ENCODE peak calls at places on chromosomes 2 and 18, in seven cellular contexts. N is neuronal stem cell, T is IMR-90, L is mesenchymal stem cell, U is H9, S is H1, E is trophoblast cell. W is an unnamed sample.

GRCh38 chr2:121803503-121803902 is 48.1 kb downstream of the TSN start:
- DNase-seq in N (no peak), S (no peak), E (no peak), L (no peak), T (no peak), U (no peak), W (no peak)

GRCh38 chr18:43236921-43237320 is 40.4 kb downstream of the SYT4 start:
- DNase-seq in N (no peak), U (no peak), S (no peak), E (peak; percentile 67), L (peak; percentile 58), T (no peak), W (peak; percentile 93)

GRCh38 chr18:43277164-43277600 is at the start of gene SYT4:
- DNase-seq in T (peak; percentile 7), U (peak; percentile 91), E (peak; percentile 30), L (peak; percentile 78), N (peak; percentile 69), S (peak; percentile 66), W (peak; percentile 96)

GRCh38 chr2:173982918-173983317 is 17.7 kb upstream of the SP3 start:
- DNase-seq in S (no peak), L (no peak), U (no peak), T (peak; percentile 56), N (no peak), E (no peak), W (no peak)

GRCh38 chr2:234027646-234028045 is 22.9 kb upstream of the SPP2 start:
- DNase-seq in S (no peak), L (no peak), T (no peak), N (no peak), E (no peak), U (no peak), W (no peak)

GRCh38 chr2:199464614-199465352 is 7.0 kb upstream of the SATB2 start:
- DNase-seq in N (peak; percentile 17), E (no peak), T (no peak), S (no peak), L (no peak), U (peak; percentile 41), W (no peak)

GRCh38 chr18:39487932-39488331 is 1922.3 kb upstream of the CELF4 start:
- DNase-seq in U (no peak), E (no peak), S (no peak), T (no peak), L (no peak), N (no peak), W (no peak)

GRCh38 chr2:237351796-237352195 is 62.2 kb downstream of the COL6A3 start:
- DNase-seq in S (no peak), L (no peak), E (no peak), T (no peak), U (no peak), N (no peak), W (no peak)

GRCh38 chr2:61885896-61886603 is 2.4 kb downstream of the CCT4 start:
- DNase-seq in T (no peak), S (no peak), U (no peak), L (no peak), N (no peak), E (no peak), W (no peak)

GRCh38 chr2:10329880-10330699 is 27.4 kb downstream of the HPCAL1 start:
- DNase-seq in T (peak; percentile 67), N (no peak), S (no peak), E (peak; percentile 95), L (peak; percentile 67), U (no peak), W (peak; percentile 65)

GRCh38 chr2:46364797-46365457 is 67.7 kb downstream of the EPAS1 start:
- DNase-seq in U (no peak), T (peak; percentile 72), S (no peak), L (peak; percentile 71), E (no peak), N (peak; percentile 26), W (peak; percentile 60)

GRCh38 chr2:44642123-44642857 is 280.5 kb downstream of the CAMKMT start:
- DNase-seq in E (no peak), L (no peak), T (no peak), U (no peak), N (no peak), S (no peak), W (no peak)

GRCh38 chr2:227219312-227220105 is 55.1 kb downstream of the COL4A3 start:
- DNase-seq in T (no peak), S (no peak), N (no peak), L (no peak), U (no peak), E (peak; percentile 26), W (peak; percentile 30)

GRCh38 chr2:99593692-99594427 is 104.0 kb upstream of the REV1 start:
- DNase-seq in U (no peak), S (no peak), E (no peak), T (no peak), N (peak; percentile 49), L (peak; percentile 61), W (no peak)

GRCh38 chr2:101111917-101112771 is 39.0 kb downstream of the TBC1D8 start:
- DNase-seq in N (no peak), E (no peak), L (peak; percentile 92), S (no peak), U (no peak), T (peak; percentile 50), W (no peak)

GRCh38 chr18:54147439-54147838 is 77.0 kb downstream of the MBD2 start:
- DNase-seq in N (no peak), U (no peak), L (no peak), E (no peak), T (no peak), S (no peak), W (no peak)

GRCh38 chr2:150126143-150126725 is 361.2 kb downstream of the RND3 start:
- DNase-seq in E (no peak), U (no peak), N (no peak), L (peak; percentile 58), T (peak; percentile 43), S (no peak), W (no peak)

GRCh38 chr2:194591192-194591591 is 1065.8 kb upstream of the SLC39A10 start:
- DNase-seq in N (no peak), E (no peak), U (no peak), T (no peak), L (no peak), S (no peak), W (no peak)

GRCh38 chr2:207315131-207315530 is 149.4 kb upstream of the KLF7 start:
- DNase-seq in S (no peak), E (no peak), U (no peak), L (no peak), T (peak; percentile 44), N (no peak), W (no peak)

GRCh38 chr2:238158807-238159539 is at the start of gene ERFE:
- DNase-seq in N (peak; percentile 59), E (no peak), T (peak; percentile 33), U (peak; percentile 59), S (no peak), L (peak; percentile 51), W (peak; percentile 65)

GRCh38 chr18:9771261-9771976 is 63.3 kb downstream of the RAB31 start:
- DNase-seq in N (peak; percentile 69), T (peak; percentile 57), L (peak; percentile 84), U (peak; percentile 89), E (peak; percentile 84), S (peak; percentile 59), W (peak; percentile 88)

GRCh38 chr2:226792155-226792871 is 7.3 kb downstream of the IRS1 start:
- DNase-seq in S (no peak), N (no peak), L (no peak), U (no peak), T (peak; percentile 22), E (no peak), W (peak; percentile 28)

GRCh38 chr2:38959464-38959863 is 69.8 kb downstream of the ARHGEF33 start:
- DNase-seq in U (no peak), L (no peak), S (no peak), E (no peak), N (no peak), T (no peak), W (no peak)
- H3K23ac ChIP-seq in U (no peak overlapping the region), L (no peak overlapping the region), S (no peak overlapping the region), E (no peak overlapping the region), N (no peak overlapping the region), T (no peak overlapping the region), W (no peak overlapping the region)

GRCh38 chr2:59961733-59962132 is 591.7 kb downstream of the BCL11A start:
- DNase-seq in U (no peak), E (no peak), S (no peak), L (no peak), N (no peak), T (no peak), W (no peak)

GRCh38 chr2:59963157-59963556 is 590.3 kb downstream of the BCL11A start:
- DNase-seq in L (no peak), S (no peak), N (no peak), E (no peak), U (no peak), T (no peak), W (no peak)

GRCh38 chr2:59957539-59957938 is 595.9 kb downstream of the BCL11A start:
- DNase-seq in S (no peak), N (no peak), U (no peak), E (no peak), T (no peak), L (no peak), W (no peak)

DNA sequence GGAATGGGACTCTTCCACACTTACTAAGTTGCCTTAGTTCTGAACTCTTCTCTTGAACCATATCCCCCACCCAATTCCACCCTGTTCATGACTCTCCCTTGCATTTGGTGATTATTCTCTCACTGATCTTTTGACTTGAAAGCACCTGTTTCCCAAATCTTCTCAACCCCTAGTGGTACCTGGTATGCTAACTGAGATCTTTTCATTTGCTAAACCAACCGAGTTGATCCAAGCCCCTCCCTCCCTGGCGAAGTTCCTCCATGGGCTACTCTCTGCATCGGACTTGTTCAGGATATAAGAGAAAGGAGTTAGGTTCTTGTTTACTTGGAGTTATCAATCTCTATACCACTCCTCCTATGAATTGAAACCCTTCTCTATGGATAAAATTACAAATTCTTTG is 593.5 kb downstream of the BCL11A start:
- DNase-seq in T (no peak), N (no peak), U (peak; percentile 42), E (no peak), S (no peak), L (no peak), W (peak; percentile 8)
- H3K79me1 ChIP-seq in T (no peaks in the 10 kb centered on the region), N (no peaks in the 10 kb centered on the region), U (no peaks in the 10 kb centered on the region), E (no peaks in the 10 kb centered on the region), S (no peaks in the 10 kb centered on the region), L (no peaks in the 10 kb centered on the region), W (no peaks in the 10 kb centered on the region)

DNA sequence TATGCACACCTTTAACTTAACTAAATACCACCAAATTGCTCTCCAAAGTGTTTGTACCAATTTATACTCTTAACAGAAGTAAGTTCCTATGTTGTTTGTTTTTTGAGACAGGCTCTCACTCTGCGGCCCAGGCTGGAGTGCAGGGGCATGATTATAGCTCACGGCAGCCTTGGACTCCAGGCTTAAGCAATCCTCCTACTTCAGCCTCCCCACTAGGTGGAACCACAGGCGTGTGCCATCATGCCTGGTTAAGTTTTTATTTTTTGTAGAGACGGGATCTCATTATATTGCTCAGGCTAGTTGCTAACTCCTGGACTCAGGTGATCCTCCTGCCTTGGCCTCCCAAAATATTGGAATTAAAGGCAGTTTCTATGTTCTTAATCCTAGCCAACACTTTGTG is 13.1 kb upstream of the NAB1 start:
- DNase-seq in N (no peak), S (no peak), E (peak; percentile 57), U (no peak), T (no peak), L (no peak), W (peak; percentile 63)
- H4K8ac ChIP-seq in N (no peak overlapping the region), S (no peak overlapping the region), E (no peak overlapping the region), U (no peak overlapping the region), T (no peak overlapping the region), L (no peak overlapping the region), W (no peak overlapping the region)

DNA sequence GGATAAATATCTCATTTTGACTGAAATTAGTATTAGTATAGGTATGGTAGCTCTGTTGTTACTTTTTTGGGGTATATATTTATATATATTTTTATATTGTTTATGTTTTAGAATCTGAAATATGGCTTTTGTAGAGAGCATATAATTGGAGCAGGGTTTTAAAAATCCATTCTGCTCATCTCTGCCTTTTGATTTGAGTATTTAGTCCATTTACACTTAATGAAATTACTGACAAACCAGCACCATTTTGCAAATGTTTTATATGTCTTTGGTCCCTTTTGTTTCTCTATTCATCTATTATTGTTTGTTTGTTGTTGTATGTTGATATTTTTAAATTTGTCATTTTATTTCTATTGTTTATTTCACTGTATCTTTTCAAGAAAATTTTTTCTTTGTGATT is 30.7 kb downstream of the PTPN4 start:
- DNase-seq in U (no peak), N (no peak), E (no peak), S (no peak), T (no peak), L (no peak), W (no peak)
- H3K23ac ChIP-seq in U (no peak overlapping the region), N (no peak overlapping the region), E (no peak overlapping the region), S (no peak overlapping the region), T (no peak overlapping the region), L (no peak overlapping the region), W (no peak overlapping the region)